ENCODE peak calls at places on chromosome 4, in four cellular contexts. D, L, T and N are unnamed samples.

GRCh38 chr4:175805863-175806262 is 6.2 kb downstream of the GPM6A start:
- DNase-seq in D (no peak), L (no peak), T (no peak), N (no peak)

GRCh38 chr4:86547140-86547539 is 47.0 kb upstream of the PTPN13 start:
- DNase-seq in D (no peak), L (no peak), T (no peak), N (no peak)

GRCh38 chr4:39446842-39447573 is 11.7 kb downstream of the RPL9 start:
- DNase-seq in D (peak), L (no peak), T (no peak), N (peak)

GRCh38 chr4:9781343-9782135 is at the start of gene DRD5:
- DNase-seq in D (no peak), L (no peak), T (no peak), N (no peak)

GRCh38 chr4:128768373-128768996 is 41.0 kb upstream of the JADE1 start:
- DNase-seq in D (no peak), L (no peak), T (no peak), N (no peak)

GRCh38 chr4:171650543-171650942 is 162.7 kb upstream of the GALNTL6 start:
- DNase-seq in D (no peak), L (no peak), T (no peak), N (no peak)

GRCh38 chr4:128707864-128708263 is 101.6 kb upstream of the JADE1 start:
- DNase-seq in D (peak), L (no peak), T (no peak), N (peak)

GRCh38 chr4:2794707-2795557 is 2.0 kb downstream of the SH3BP2 start:
- DNase-seq in D (no peak), L (no peak), T (no peak), N (peak)

GRCh38 chr4:22473268-22473667 is 42.6 kb downstream of the ADGRA3 start:
- DNase-seq in D (peak), L (no peak), T (no peak), N (no peak)

GRCh38 chr4:3375688-3376087 is 66.1 kb upstream of the HGFAC start:
- DNase-seq in D (peak), L (no peak), T (peak), N (no peak)

GRCh38 chr4:38334791-38335190 is 329.2 kb upstream of the KLF3 start:
- DNase-seq in D (peak), L (no peak), T (no peak), N (no peak)

GRCh38 chr4:72319596-72319995 is 249.4 kb downstream of the ADAMTS3 start:
- DNase-seq in D (peak), L (no peak), T (peak), N (no peak)

GRCh38 chr4:122003335-122003734 is 51.5 kb upstream of the TRPC3 start:
- DNase-seq in D (no peak), L (peak), T (no peak), N (peak)

GRCh38 chr4:12446650-12447049 is 1018.0 kb upstream of the HS3ST1 start:
- DNase-seq in D (no peak), L (no peak), T (no peak), N (no peak)

GRCh38 chr4:144181386-144181785 is 40.9 kb upstream of the GYPA start:
- DNase-seq in D (no peak), L (no peak), T (no peak), N (no peak)

GRCh38 chr4:144176476-144176875 is 36.0 kb upstream of the GYPA start:
- DNase-seq in D (no peak), L (no peak), T (no peak), N (no peak)

GRCh38 chr4:144174401-144175067 is 34.0 kb upstream of the GYPA start:
- DNase-seq in D (peak), L (peak), T (peak), N (no peak)

GRCh38 chr4:144179152-144179739 is 38.7 kb upstream of the GYPA start:
- DNase-seq in D (peak), L (no peak), T (no peak), N (no peak)

GRCh38 chr4:144178414-144178813 is 37.9 kb upstream of the GYPA start:
- DNase-seq in D (no peak), L (no peak), T (no peak), N (no peak)
- H3K27ac ChIP-seq in D (no peak), L (no peak), T (no peak), N (no peak)

DNA sequence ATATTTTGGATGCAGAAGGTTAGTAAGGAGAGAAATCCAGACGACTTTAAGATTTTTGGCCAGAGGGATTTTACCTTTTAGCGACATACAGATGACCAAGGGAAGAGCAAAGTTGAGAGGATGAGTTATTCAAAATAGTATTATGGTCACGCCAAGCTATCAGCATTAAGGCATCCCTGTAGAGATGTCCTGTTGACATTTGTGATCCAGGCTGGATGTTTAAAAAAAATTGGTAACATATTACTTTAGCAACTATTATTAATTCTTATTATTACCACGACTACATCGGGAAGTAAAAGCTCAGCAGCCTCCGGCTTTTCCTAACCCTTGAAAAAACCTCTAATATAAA is 562 bp upstream of the OSTC start:
- DNase-seq in D (no peak), L (no peak), T (no peak), N (no peak)
- H3K27ac ChIP-seq in D (peak), L (peak), T (peak), N (peak)

GRCh38 chr4:185735887-185736286 is 76.1 kb downstream of the SORBS2 start:
- DNase-seq in D (no peak), L (no peak), T (no peak), N (no peak)

GRCh38 chr4:185734930-185735329 is 77.1 kb downstream of the SORBS2 start:
- DNase-seq in D (no peak), L (no peak), T (no peak), N (no peak)

GRCh38 chr4:185738038-185738552 is 73.9 kb downstream of the SORBS2 start:
- DNase-seq in D (no peak), L (no peak), T (no peak), N (no peak)

GRCh38 chr4:185738851-185739250 is 73.1 kb downstream of the SORBS2 start:
- DNase-seq in D (no peak), L (no peak), T (no peak), N (no peak)

GRCh38 chr4:185737489-185738037 is 74.4 kb downstream of the SORBS2 start:
- DNase-seq in D (no peak), L (no peak), T (no peak), N (no peak)
- H3K27ac ChIP-seq in D (no peak), L (no peak), T (no peak), N (peak)

DNA sequence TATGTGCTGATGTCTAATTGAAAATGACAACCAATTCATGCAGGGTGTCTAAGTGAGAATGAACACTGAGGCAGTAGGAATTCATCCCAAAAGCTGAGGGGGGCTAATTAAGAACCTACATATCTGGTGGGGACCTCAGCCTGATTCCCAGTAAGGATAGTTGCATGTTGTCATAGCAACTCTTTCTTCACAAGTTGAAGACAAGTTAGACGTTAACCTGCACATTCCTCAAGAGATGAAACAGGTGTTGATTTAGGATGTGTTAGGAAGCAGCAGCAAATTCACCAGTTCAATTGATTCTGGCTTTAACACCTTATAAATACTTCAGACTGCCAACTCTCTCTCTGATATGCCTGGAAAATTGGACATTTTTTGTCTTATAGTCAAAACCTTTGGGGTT is 7.3 kb downstream of the FNIP2 start:
- DNase-seq in D (no peak), L (no peak), T (no peak), N (no peak)
- H3K27ac ChIP-seq in D (no peak), L (no peak), T (no peak), N (no peak)

GRCh38 chr4:106495498-106495897 is 126.9 kb upstream of the GIMD1 start:
- DNase-seq in D (no peak), L (no peak), T (no peak), N (no peak)
- H3K27ac ChIP-seq in D (no peak), L (no peak), T (no peak), N (no peak)

GRCh38 chr4:156969136-156969535 is 2.5 kb downstream of the PDGFC start:
- DNase-seq in D (no peak), L (no peak), T (no peak), N (no peak)
- H3K27ac ChIP-seq in D (peak), L (no peak), T (peak), N (no peak)